ENCODE peak calls at places on chromosome 4, in six cellular contexts. I, L, N, T, U and H are unnamed samples.

GRCh38 chr4:153517159-153517558 is 51.0 kb downstream of the TMEM131L start:
- DNase-seq in I (no peak), L (no peak), N (no peak), T (no peak), U (no peak), H (no peak)

GRCh38 chr4:84317513-84317912 is 181.6 kb downstream of the NKX6-1 start:
- DNase-seq in I (no peak), L (no peak), N (no peak), T (no peak), U (no peak), H (no peak)

GRCh38 chr4:38980903-38981676 is 51.1 kb downstream of the TMEM156 start:
- DNase-seq in I (no peak), L (peak; percentile 86), N (no peak), T (peak; percentile 84), U (peak; percentile 88), H (peak; percentile 71)

GRCh38 chr4:147944264-147944663 is 212.4 kb downstream of the ARHGAP10 start:
- DNase-seq in I (no peak), L (peak; percentile 49), N (no peak), T (no peak), U (no peak), H (no peak)

GRCh38 chr4:114607086-114607485 is 8.5 kb downstream of the UGT8 start:
- DNase-seq in I (no peak), L (no peak), N (no peak), T (no peak), U (no peak), H (no peak)

GRCh38 chr4:159185593-159186023 is 82.7 kb downstream of the RAPGEF2 start:
- DNase-seq in I (no peak), L (no peak), N (no peak), T (no peak), U (no peak), H (peak; percentile 29)

GRCh38 chr4:170940043-170940724 is 850.4 kb upstream of the AADAT start:
- DNase-seq in I (no peak), L (no peak), N (no peak), T (no peak), U (no peak), H (no peak)

GRCh38 chr4:170884965-170885583 is 795.3 kb upstream of the AADAT start:
- DNase-seq in I (no peak), L (no peak), N (no peak), T (no peak), U (no peak), H (no peak)

GRCh38 chr4:140049024-140049923 is 104.7 kb downstream of the MAML3 start:
- DNase-seq in I (peak; percentile 90), L (peak; percentile 57), N (peak; percentile 23), T (no peak), U (peak; percentile 69), H (peak; percentile 66)

GRCh38 chr4:82360298-82361177 is 13.3 kb downstream of the HNRNPD start:
- DNase-seq in I (no peak), L (peak; percentile 18), N (no peak), T (no peak), U (peak; percentile 51), H (peak; percentile 51)